ENCODE peak calls at places on chromosomes 16 and 17, in four cellular contexts. One of them, this sample, is unnamed.

GRCh38 chr16:8590161-8590688 is at the start of gene TMEM114:
- DNase-seq in stomach: no peak
- DNase-seq in GM12891: no peak
- DNase-seq in SK-N-SH: peak
- DNase-seq in this sample: no peak

GRCh38 chr17:31549121-31549524 is 157.6 kb downstream of the RAB11FIP4 start:
- DNase-seq in stomach: no peak
- DNase-seq in GM12891: no peak
- DNase-seq in SK-N-SH: peak
- DNase-seq in this sample: no peak

GRCh38 chr17:71127416-71127815 is 958.1 kb downstream of the KCNJ2 start:
- DNase-seq in stomach: no peak
- DNase-seq in GM12891: no peak
- DNase-seq in SK-N-SH: no peak
- DNase-seq in this sample: no peak

GRCh38 chr16:54921229-54921824 is 9.3 kb upstream of the IRX5 start:
- DNase-seq in stomach: no peak
- DNase-seq in GM12891: no peak
- DNase-seq in SK-N-SH: no peak
- DNase-seq in this sample: no peak

GRCh38 chr16:53789159-53789558 is 85.2 kb downstream of the FTO start:
- DNase-seq in stomach: no peak
- DNase-seq in GM12891: no peak
- DNase-seq in SK-N-SH: no peak
- DNase-seq in this sample: no peak

GRCh38 chr16:53502331-53503269 is at the start of gene AKTIP:
- DNase-seq in stomach: peak
- DNase-seq in GM12891: peak
- DNase-seq in SK-N-SH: peak
- DNase-seq in this sample: peak

GRCh38 chr17:31249742-31250141 is 47.3 kb downstream of the OMG start:
- DNase-seq in stomach: no peak
- DNase-seq in GM12891: no peak
- DNase-seq in SK-N-SH: no peak
- DNase-seq in this sample: no peak

GRCh38 chr17:13650096-13650675 is 48.5 kb upstream of the HS3ST3A1 start:
- DNase-seq in stomach: no peak
- DNase-seq in GM12891: no peak
- DNase-seq in SK-N-SH: no peak
- DNase-seq in this sample: no peak

GRCh38 chr16:88739139-88739974 is 33.1 kb downstream of the CTU2 start:
- DNase-seq in stomach: no peak
- DNase-seq in GM12891: no peak
- DNase-seq in SK-N-SH: no peak
- DNase-seq in this sample: no peak

GRCh38 chr17:81028506-81028858 is 6.5 kb upstream of the BAIAP2 start:
- DNase-seq in stomach: no peak
- DNase-seq in GM12891: peak
- DNase-seq in SK-N-SH: peak
- DNase-seq in this sample: no peak

GRCh38 chr16:1034230-1035065 is 38.1 kb upstream of the SSTR5 start:
- DNase-seq in stomach: no peak
- DNase-seq in GM12891: no peak
- DNase-seq in SK-N-SH: no peak
- DNase-seq in this sample: no peak

GRCh38 chr17:2343421-2343820 is 6.1 kb downstream of the SGSM2 start:
- DNase-seq in stomach: no peak
- DNase-seq in GM12891: no peak
- DNase-seq in SK-N-SH: no peak
- DNase-seq in this sample: no peak

GRCh38 chr17:12549499-12549901 is 116.2 kb upstream of the MYOCD start:
- DNase-seq in stomach: no peak
- DNase-seq in GM12891: no peak
- DNase-seq in SK-N-SH: no peak
- DNase-seq in this sample: no peak

GRCh38 chr16:88534731-88535141 is 35.5 kb upstream of the ZC3H18 start:
- DNase-seq in stomach: no peak
- DNase-seq in GM12891: no peak
- DNase-seq in SK-N-SH: no peak
- DNase-seq in this sample: no peak

GRCh38 chr16:23270654-23271053 is 31.4 kb upstream of the SCNN1B start:
- DNase-seq in stomach: no peak
- DNase-seq in GM12891: no peak
- DNase-seq in SK-N-SH: no peak
- DNase-seq in this sample: no peak

GRCh38 chr16:26981266-26981938 is 85.3 kb upstream of the C16orf82 start:
- DNase-seq in stomach: no peak
- DNase-seq in GM12891: no peak
- DNase-seq in SK-N-SH: no peak
- DNase-seq in this sample: no peak

GRCh38 chr17:37045271-37045946 is 96.7 kb downstream of the AATF start:
- DNase-seq in stomach: no peak
- DNase-seq in GM12891: no peak
- DNase-seq in SK-N-SH: no peak
- DNase-seq in this sample: no peak

GRCh38 chr17:5826384-5826783 is 242.1 kb upstream of the NLRP1 start:
- DNase-seq in stomach: no peak
- DNase-seq in GM12891: no peak
- DNase-seq in SK-N-SH: no peak
- DNase-seq in this sample: no peak

GRCh38 chr16:14548933-14549788 is 80.9 kb downstream of the PARN start:
- DNase-seq in stomach: no peak
- DNase-seq in GM12891: no peak
- DNase-seq in SK-N-SH: no peak
- DNase-seq in this sample: no peak

GRCh38 chr17:4717791-4718190 is 7.4 kb downstream of the ARRB2 start:
- DNase-seq in stomach: no peak
- DNase-seq in GM12891: no peak
- DNase-seq in SK-N-SH: no peak
- DNase-seq in this sample: no peak

GRCh38 chr16:82257990-82258389 is 88.0 kb upstream of the MPHOSPH6 start:
- DNase-seq in stomach: no peak
- DNase-seq in GM12891: no peak
- DNase-seq in SK-N-SH: no peak
- DNase-seq in this sample: no peak

GRCh38 chr16:5065813-5066212 is at the start of gene C16orf89:
- DNase-seq in stomach: peak
- DNase-seq in GM12891: no peak
- DNase-seq in SK-N-SH: no peak
- DNase-seq in this sample: no peak

GRCh38 chr16:30186782-30187555 is 3.6 kb downstream of the CORO1A start:
- DNase-seq in stomach: peak
- DNase-seq in GM12891: no peak
- DNase-seq in SK-N-SH: peak
- DNase-seq in this sample: no peak

GRCh38 chr17:73954981-73955380 is 248.5 kb upstream of the RPL38 start:
- DNase-seq in stomach: peak
- DNase-seq in GM12891: no peak
- DNase-seq in SK-N-SH: no peak
- DNase-seq in this sample: no peak

GRCh38 chr16:75203667-75204409 is 3.1 kb downstream of the CTRB2 start:
- DNase-seq in stomach: no peak
- DNase-seq in GM12891: no peak
- DNase-seq in SK-N-SH: no peak
- DNase-seq in this sample: no peak

GRCh38 chr16:28264656-28265055 is 27.7 kb upstream of the SBK1 start:
- DNase-seq in stomach: peak
- DNase-seq in GM12891: no peak
- DNase-seq in SK-N-SH: no peak
- DNase-seq in this sample: no peak

GRCh38 chr16:71933913-71934696 is 38.8 kb downstream of the IST1 start:
- DNase-seq in stomach: no peak
- DNase-seq in GM12891: no peak
- DNase-seq in SK-N-SH: no peak
- DNase-seq in this sample: no peak

DNA sequence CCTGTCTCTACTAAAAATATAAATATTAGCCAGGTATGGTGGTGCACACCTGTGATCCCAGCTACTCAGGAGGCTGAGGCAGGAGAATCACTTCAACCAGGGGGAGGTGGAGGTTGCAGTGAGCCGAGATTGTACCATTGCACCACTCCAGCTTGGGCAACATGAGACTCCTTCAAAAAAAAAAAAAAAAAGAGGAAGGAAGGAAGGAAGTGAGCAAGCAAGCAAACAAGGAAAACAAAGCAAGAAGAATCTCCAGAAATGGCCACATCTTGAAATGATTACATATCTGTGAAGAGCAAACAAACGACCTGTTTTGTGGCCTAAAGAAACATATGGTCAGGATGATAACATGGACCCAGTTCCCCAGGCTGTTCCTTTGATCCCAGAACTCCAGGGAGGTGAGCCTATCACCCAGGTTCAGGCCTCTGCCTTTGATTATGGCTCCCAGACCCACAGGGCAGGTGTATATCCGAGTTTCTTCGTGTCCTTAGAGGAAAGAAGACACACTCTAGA is 8.9 kb downstream of the ACOX1 start:
- DNase-seq in stomach: no peak
- DNase-seq in GM12891: no peak
- DNase-seq in SK-N-SH: peak
- DNase-seq in this sample: no peak
- TF ChIP-seq POLR2AphosphoS5 in stomach: no peak
- TF ChIP-seq POLR2AphosphoS5 in GM12891: no peak
- TF ChIP-seq POLR2AphosphoS5 in SK-N-SH: no peak
- TF ChIP-seq POLR2AphosphoS5 in this sample: no peak

DNA sequence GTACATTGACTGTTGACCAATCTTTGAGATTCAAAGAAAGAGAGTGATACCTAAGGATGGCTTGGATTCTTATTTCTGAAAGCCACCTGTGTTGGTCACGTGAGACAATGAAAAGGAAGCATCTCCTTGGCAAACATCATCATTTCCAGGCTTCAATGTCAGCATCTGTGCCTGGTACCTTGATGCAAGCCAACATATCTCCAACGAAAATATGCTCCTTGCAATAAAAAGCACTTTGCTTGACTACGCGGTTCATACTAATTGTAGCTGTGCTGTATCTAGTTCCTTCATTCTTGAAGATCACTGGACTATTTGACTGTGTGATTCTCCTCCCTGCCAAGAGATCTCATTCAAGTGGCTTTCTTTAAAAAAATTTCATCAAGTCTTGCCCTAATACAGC is 503.3 kb upstream of the PSMD7 start:
- DNase-seq in stomach: no peak
- DNase-seq in GM12891: no peak
- DNase-seq in SK-N-SH: no peak
- DNase-seq in this sample: no peak
- TF ChIP-seq POLR2AphosphoS5 in stomach: no peak
- TF ChIP-seq POLR2AphosphoS5 in GM12891: no peak
- TF ChIP-seq POLR2AphosphoS5 in SK-N-SH: no peak
- TF ChIP-seq POLR2AphosphoS5 in this sample: no peak

GRCh38 chr16:85554114-85554790 is 58.9 kb upstream of the GSE1 start:
- DNase-seq in stomach: peak
- DNase-seq in GM12891: peak
- DNase-seq in SK-N-SH: peak
- DNase-seq in this sample: no peak

GRCh38 chr16:85551319-85551978 is 61.7 kb upstream of the GSE1 start:
- DNase-seq in stomach: no peak
- DNase-seq in GM12891: no peak
- DNase-seq in SK-N-SH: no peak
- DNase-seq in this sample: no peak

GRCh38 chr16:85552980-85553435 is 60.1 kb upstream of the GSE1 start:
- DNase-seq in stomach: no peak
- DNase-seq in GM12891: peak
- DNase-seq in SK-N-SH: peak
- DNase-seq in this sample: no peak

GRCh38 chr16:85554791-85555548 is 58.2 kb upstream of the GSE1 start:
- DNase-seq in stomach: peak
- DNase-seq in GM12891: no peak
- DNase-seq in SK-N-SH: no peak
- DNase-seq in this sample: no peak

DNA sequence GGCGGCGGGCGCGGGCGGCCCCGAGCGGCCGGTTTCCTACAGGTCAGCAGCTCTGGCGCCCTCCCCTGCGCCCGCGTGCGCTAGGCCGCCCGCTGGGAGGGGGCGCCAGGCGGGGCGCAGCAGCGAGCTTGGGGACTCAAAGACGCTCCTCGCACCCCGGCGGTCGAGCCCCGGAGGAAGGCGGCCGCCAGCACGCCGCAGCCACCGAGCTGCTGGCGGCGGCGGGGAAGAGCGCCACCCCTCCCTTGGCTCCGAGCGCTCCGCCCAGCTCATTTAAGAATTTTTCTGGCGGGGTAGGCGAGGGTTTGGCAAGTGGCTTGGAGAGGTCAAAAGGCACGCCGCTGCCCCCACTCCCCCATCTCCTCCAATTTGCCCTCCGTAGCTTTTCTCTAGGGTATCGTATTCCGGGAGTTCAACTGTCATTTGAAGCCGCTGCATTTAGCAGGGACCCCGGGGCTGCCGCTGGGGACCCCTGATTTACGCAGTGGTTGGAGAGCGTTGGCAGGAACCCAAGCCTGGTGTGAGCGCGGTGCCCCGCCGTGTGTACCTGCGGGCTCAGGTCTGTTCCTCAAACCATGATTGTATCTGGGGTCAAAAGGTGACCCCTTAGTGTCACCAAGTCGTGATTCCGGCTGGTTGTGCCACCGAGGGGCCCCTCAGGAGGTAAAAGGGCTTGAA is 59.5 kb upstream of the GSE1 start:
- DNase-seq in stomach: peak
- DNase-seq in GM12891: peak
- DNase-seq in SK-N-SH: no peak
- DNase-seq in this sample: no peak
- TF ChIP-seq POLR2AphosphoS5 in stomach: no peak
- TF ChIP-seq POLR2AphosphoS5 in GM12891: no peak
- TF ChIP-seq POLR2AphosphoS5 in SK-N-SH: no peak
- TF ChIP-seq POLR2AphosphoS5 in this sample: no peak

GRCh38 chr17:47649153-47649971 is at the start of gene KPNB1:
- DNase-seq in stomach: peak
- DNase-seq in GM12891: peak
- DNase-seq in SK-N-SH: peak
- DNase-seq in this sample: peak

GRCh38 chr17:47652570-47652969 is 2.9 kb downstream of the KPNB1 start:
- DNase-seq in stomach: no peak
- DNase-seq in GM12891: no peak
- DNase-seq in SK-N-SH: no peak
- DNase-seq in this sample: no peak

GRCh38 chr17:47651704-47652103 is 2.0 kb downstream of the KPNB1 start:
- DNase-seq in stomach: no peak
- DNase-seq in GM12891: no peak
- DNase-seq in SK-N-SH: no peak
- DNase-seq in this sample: no peak

GRCh38 chr17:47650525-47651522 is 1.1 kb downstream of the KPNB1 start:
- DNase-seq in stomach: peak
- DNase-seq in GM12891: peak
- DNase-seq in SK-N-SH: peak
- DNase-seq in this sample: peak

DNA sequence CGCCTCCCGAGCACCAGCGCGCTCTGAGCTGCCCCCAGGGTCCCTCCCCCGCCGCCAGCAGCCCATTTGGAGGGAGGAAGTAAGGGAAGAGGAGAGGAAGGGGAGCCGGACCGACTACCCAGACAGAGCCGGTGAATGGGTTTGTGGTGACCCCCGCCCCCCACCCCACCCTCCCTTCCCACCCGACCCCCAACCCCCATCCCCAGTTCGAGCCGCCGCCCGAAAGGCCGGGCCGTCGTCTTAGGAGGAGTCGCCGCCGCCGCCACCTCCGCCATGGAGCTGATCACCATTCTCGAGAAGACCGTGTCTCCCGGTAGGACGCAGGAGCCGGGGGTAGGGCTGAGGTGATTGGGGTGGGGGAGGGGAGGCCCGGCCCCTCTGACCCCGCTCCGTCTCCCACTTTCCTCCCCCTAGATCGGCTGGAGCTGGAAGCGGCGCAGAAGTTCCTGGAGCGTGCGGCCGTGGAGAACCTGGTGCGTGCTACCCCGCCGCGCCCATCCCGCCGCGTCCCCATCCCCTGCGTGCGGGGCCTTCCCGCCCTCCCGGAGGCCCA is 329 bp downstream of the KPNB1 start:
- DNase-seq in stomach: peak
- DNase-seq in GM12891: peak
- DNase-seq in SK-N-SH: no peak
- DNase-seq in this sample: peak
- TF ChIP-seq POLR2AphosphoS5 in stomach: peak
- TF ChIP-seq POLR2AphosphoS5 in GM12891: peak
- TF ChIP-seq POLR2AphosphoS5 in SK-N-SH: no peak
- TF ChIP-seq POLR2AphosphoS5 in this sample: no peak